ENCODE peak calls at places on chromosomes 11 and 22, in seven cellular contexts. F, S, T, Y, V, B and C are unnamed samples.

GRCh38 chr11:66369073-66369894 is 2.3 kb downstream of the SLC29A2 start:
- DNase-seq in F (no peak), S (no peak), T (no peak), Y (no peak), V (no peak), B (no peak), C (no peak)

GRCh38 chr11:130163346-130164220 is 4.0 kb downstream of the ST14 start:
- DNase-seq in F (no peak), S (no peak), T (no peak), Y (peak), V (no peak), B (no peak), C (peak)

GRCh38 chr22:37503850-37504249 is 15.4 kb downstream of the CARD10 start:
- DNase-seq in F (no peak), S (no peak), T (no peak), Y (no peak), V (no peak), B (no peak), C (no peak)

GRCh38 chr11:112366012-112366411 is 105.4 kb upstream of the PLET1 start:
- DNase-seq in F (no peak), S (no peak), T (no peak), Y (no peak), V (no peak), B (no peak), C (no peak)

GRCh38 chr22:46813816-46814597 is 51.6 kb downstream of the TBC1D22A start:
- DNase-seq in F (no peak), S (no peak), T (no peak), Y (no peak), V (no peak), B (no peak), C (peak)

GRCh38 chr11:120566176-120566575 is 54.6 kb downstream of the GRIK4 start:
- DNase-seq in F (no peak), S (no peak), T (no peak), Y (peak), V (no peak), B (no peak), C (peak)

GRCh38 chr22:20937031-20937793 is 20.0 kb downstream of the CRKL start:
- DNase-seq in F (no peak), S (no peak), T (no peak), Y (no peak), V (peak), B (no peak), C (no peak)

GRCh38 chr11:44067266-44067665 is 1.2 kb downstream of the ACCS start:
- DNase-seq in F (no peak), S (no peak), T (no peak), Y (no peak), V (no peak), B (no peak), C (no peak)

GRCh38 chr11:6628526-6628925 is 9.3 kb upstream of the TPP1 start:
- DNase-seq in F (no peak), S (no peak), T (no peak), Y (no peak), V (no peak), B (no peak), C (no peak)

GRCh38 chr11:33700425-33701271 is at the start of gene C11orf91:
- DNase-seq in F (peak), S (peak), T (peak), Y (peak), V (peak), B (peak), C (peak)

GRCh38 chr22:24435861-24436351 is 8.5 kb downstream of the ADORA2A start:
- DNase-seq in F (no peak), S (no peak), T (no peak), Y (no peak), V (no peak), B (no peak), C (no peak)